ENCODE peak calls at places on chromosomes 2 and 18, in nine cellular contexts. Q is T follicular helper cell; D is astrocyte; W is HTR-8/SVneo; C is stimulated activated naive B cell treated with anti-CD40 and anti-IgM and Interleukin-4, amounts not matched to agents 10 μg/mL and 1 μg/mL and 100 μg/mL, for 72 hours; J is nephron progenitor cell; R is fibroblast of pulmonary artery; Z is NB4; X is HFF-Myc. K is an unnamed sample.

GRCh38 chr2:240462704-240463273 is 27.3 kb downstream of the GPC1 start:
- DNase-seq in W (no peak), Q (no peak), D (no peak), J (no peak), Z (no peak), R (no peak), X (no peak), C (no peak), K (no peak)

GRCh38 chr18:61360440-61361383 is 27.5 kb downstream of the CDH20 start:
- DNase-seq in R (no peak), C (peak), W (no peak), X (no peak), D (no peak), J (no peak), Z (peak), Q (no peak), K (no peak)

GRCh38 chr2:201406077-201406662 is 45.1 kb downstream of the TRAK2 start:
- DNase-seq in W (no peak), R (peak), C (no peak), Z (peak), J (no peak), Q (no peak), X (peak), D (peak), K (no peak)

GRCh38 chr2:182004945-182005344 is 19.3 kb downstream of the PPP1R1C start:
- DNase-seq in D (no peak), R (no peak), Z (no peak), Q (no peak), C (no peak), W (no peak), J (no peak), X (no peak), K (no peak)

GRCh38 chr2:174878537-174879147 is 114.4 kb upstream of the CHRNA1 start:
- DNase-seq in X (peak), Q (no peak), C (no peak), J (no peak), R (peak), Z (no peak), D (peak), W (no peak), K (no peak)

GRCh38 chr2:2577366-2577765 is 246.3 kb upstream of the MYT1L start:
- DNase-seq in Z (no peak), W (no peak), D (no peak), C (no peak), Q (no peak), J (no peak), X (no peak), R (no peak), K (no peak)

GRCh38 chr18:78865056-78865598 is 114.5 kb upstream of the SALL3 start:
- DNase-seq in Q (no peak), D (no peak), Z (no peak), R (no peak), W (no peak), C (no peak), X (no peak), J (no peak), K (no peak)

GRCh38 chr18:34709104-34709503 is 994 bp upstream of the DTNA start:
- DNase-seq in J (no peak), X (no peak), C (no peak), Z (peak), D (peak), R (peak), W (no peak), Q (no peak), K (no peak)

GRCh38 chr2:217208867-217209266 is 349.0 kb upstream of the TNP1 start:
- DNase-seq in J (no peak), Z (no peak), C (no peak), Q (no peak), X (no peak), R (no peak), D (no peak), W (no peak), K (no peak)

GRCh38 chr2:105943977-105944376 is 199.3 kb downstream of the NCK2 start:
- DNase-seq in C (no peak), D (no peak), J (no peak), Z (no peak), W (no peak), Q (no peak), R (no peak), X (no peak), K (no peak)

GRCh38 chr2:81835318-81836000 is 1530.9 kb upstream of the LRRTM1 start:
- DNase-seq in Z (peak), R (peak), J (no peak), Q (no peak), C (no peak), X (no peak), D (peak), W (peak), K (no peak)

GRCh38 chr2:216548901-216549321 is 50.3 kb downstream of the RPL37A start:
- DNase-seq in D (no peak), X (no peak), Z (no peak), C (no peak), W (no peak), R (no peak), Q (no peak), J (no peak), K (no peak)

GRCh38 chr2:36146765-36147164 is 208.8 kb upstream of the CRIM1 start:
- DNase-seq in Q (no peak), W (no peak), Z (no peak), X (no peak), R (no peak), J (no peak), C (no peak), D (no peak), K (no peak)

GRCh38 chr18:57438669-57439616 is 3.8 kb downstream of the ONECUT2 start:
- DNase-seq in W (no peak), Z (peak), X (no peak), Q (no peak), D (no peak), C (no peak), J (no peak), R (no peak), K (no peak)

GRCh38 chr2:138499684-138500083 is 1.9 kb upstream of the SPOPL start:
- DNase-seq in W (no peak), X (no peak), Q (no peak), C (no peak), D (no peak), R (no peak), J (no peak), Z (no peak), K (no peak)

GRCh38 chr18:7038330-7038846 is 79.2 kb downstream of the LAMA1 start:
- DNase-seq in J (peak), Q (no peak), W (peak), R (peak), X (peak), D (peak), C (no peak), Z (peak), K (no peak)